ENCODE peak calls at places on chromosomes 13 and 19, in five cellular contexts. One of them, this sample, is unnamed.

GRCh38 chr19:29836409-29836825 is 24.6 kb downstream of the CCNE1 start:
- DNase-seq in endothelial cell: no peak
- DNase-seq in BE2C: no peak
- DNase-seq in breast epithelium: no peak
- DNase-seq in activated naive CD4-positive, alpha-beta T cell treated with Interleukin-2 at 50 U/mL for 16 hours: no peak
- DNase-seq in this sample: no peak

GRCh38 chr13:85724554-85725432 is 74.4 kb downstream of the SLITRK6 start:
- DNase-seq in breast epithelium: no peak
- DNase-seq in activated naive CD4-positive, alpha-beta T cell treated with Interleukin-2 at 50 U/mL for 16 hours: no peak
- DNase-seq in endothelial cell: no peak
- DNase-seq in BE2C: no peak
- DNase-seq in this sample: peak; percentile 73

GRCh38 chr13:31048521-31048920 is 113.2 kb downstream of the HSPH1 start:
- DNase-seq in activated naive CD4-positive, alpha-beta T cell treated with Interleukin-2 at 50 U/mL for 16 hours: no peak
- DNase-seq in BE2C: no peak
- DNase-seq in breast epithelium: no peak
- DNase-seq in endothelial cell: no peak
- DNase-seq in this sample: no peak

GRCh38 chr13:42899266-42899665 is 92.8 kb downstream of the EPSTI1 start:
- DNase-seq in activated naive CD4-positive, alpha-beta T cell treated with Interleukin-2 at 50 U/mL for 16 hours: no peak
- DNase-seq in BE2C: no peak
- DNase-seq in endothelial cell: no peak
- DNase-seq in breast epithelium: no peak
- DNase-seq in this sample: no peak

GRCh38 chr13:45786293-45786920 is 65.1 kb downstream of the SIAH3 start:
- DNase-seq in endothelial cell: no peak
- DNase-seq in activated naive CD4-positive, alpha-beta T cell treated with Interleukin-2 at 50 U/mL for 16 hours: no peak
- DNase-seq in BE2C: no peak
- DNase-seq in breast epithelium: no peak
- DNase-seq in this sample: no peak

GRCh38 chr19:51398096-51398704 is 7.8 kb upstream of the C19orf84 start:
- DNase-seq in activated naive CD4-positive, alpha-beta T cell treated with Interleukin-2 at 50 U/mL for 16 hours: no peak
- DNase-seq in BE2C: no peak
- DNase-seq in breast epithelium: no peak
- DNase-seq in endothelial cell: no peak
- DNase-seq in this sample: peak; percentile 3

GRCh38 chr19:51600940-51601575 is 29.1 kb downstream of the SIGLEC5 start:
- DNase-seq in endothelial cell: no peak
- DNase-seq in activated naive CD4-positive, alpha-beta T cell treated with Interleukin-2 at 50 U/mL for 16 hours: no peak
- DNase-seq in breast epithelium: no peak
- DNase-seq in BE2C: no peak
- DNase-seq in this sample: no peak

GRCh38 chr19:41248895-41249294 is 15.3 kb upstream of the HNRNPUL1 start:
- DNase-seq in endothelial cell: no peak
- DNase-seq in BE2C: no peak
- DNase-seq in breast epithelium: no peak
- DNase-seq in activated naive CD4-positive, alpha-beta T cell treated with Interleukin-2 at 50 U/mL for 16 hours: no peak
- DNase-seq in this sample: no peak

GRCh38 chr19:36054733-36055686 is at the start of gene WDR62:
- DNase-seq in activated naive CD4-positive, alpha-beta T cell treated with Interleukin-2 at 50 U/mL for 16 hours: peak; percentile 96
- DNase-seq in endothelial cell: peak; percentile 94
- DNase-seq in BE2C: peak; percentile 98
- DNase-seq in breast epithelium: peak; percentile 93
- DNase-seq in this sample: peak; percentile 98

GRCh38 chr13:33355470-33355869 is 69.9 kb upstream of the STARD13 start:
- DNase-seq in breast epithelium: no peak
- DNase-seq in BE2C: no peak
- DNase-seq in activated naive CD4-positive, alpha-beta T cell treated with Interleukin-2 at 50 U/mL for 16 hours: no peak
- DNase-seq in endothelial cell: no peak
- DNase-seq in this sample: no peak

GRCh38 chr13:38879278-38879677 is 111.4 kb downstream of the STOML3 start:
- DNase-seq in BE2C: no peak
- DNase-seq in endothelial cell: no peak
- DNase-seq in activated naive CD4-positive, alpha-beta T cell treated with Interleukin-2 at 50 U/mL for 16 hours: no peak
- DNase-seq in breast epithelium: no peak
- DNase-seq in this sample: no peak

GRCh38 chr19:29380581-29380980 is 145.2 kb upstream of the VSTM2B start:
- DNase-seq in endothelial cell: no peak
- DNase-seq in activated naive CD4-positive, alpha-beta T cell treated with Interleukin-2 at 50 U/mL for 16 hours: no peak
- DNase-seq in breast epithelium: peak; percentile 25
- DNase-seq in BE2C: no peak
- DNase-seq in this sample: no peak

GRCh38 chr13:46374710-46375109 is 12.3 kb downstream of the RUBCNL start:
- DNase-seq in activated naive CD4-positive, alpha-beta T cell treated with Interleukin-2 at 50 U/mL for 16 hours: no peak
- DNase-seq in breast epithelium: no peak
- DNase-seq in endothelial cell: no peak
- DNase-seq in BE2C: no peak
- DNase-seq in this sample: no peak

GRCh38 chr19:39167461-39168257 is 29.1 kb upstream of the NCCRP1 start:
- DNase-seq in activated naive CD4-positive, alpha-beta T cell treated with Interleukin-2 at 50 U/mL for 16 hours: no peak
- DNase-seq in breast epithelium: peak; percentile 89
- DNase-seq in endothelial cell: no peak
- DNase-seq in BE2C: no peak
- DNase-seq in this sample: no peak

GRCh38 chr19:28465317-28466086 is 747.4 kb downstream of the UQCRFS1 start:
- DNase-seq in activated naive CD4-positive, alpha-beta T cell treated with Interleukin-2 at 50 U/mL for 16 hours: no peak
- DNase-seq in breast epithelium: no peak
- DNase-seq in BE2C: no peak
- DNase-seq in endothelial cell: no peak
- DNase-seq in this sample: no peak

GRCh38 chr13:94860981-94861407 is 148.6 kb upstream of the SOX21 start:
- DNase-seq in endothelial cell: no peak
- DNase-seq in activated naive CD4-positive, alpha-beta T cell treated with Interleukin-2 at 50 U/mL for 16 hours: no peak
- DNase-seq in breast epithelium: no peak
- DNase-seq in BE2C: no peak
- DNase-seq in this sample: no peak

GRCh38 chr19:18470153-18470552 is 32.2 kb upstream of the ISYNA1 start:
- DNase-seq in endothelial cell: peak; percentile 44
- DNase-seq in breast epithelium: no peak
- DNase-seq in activated naive CD4-positive, alpha-beta T cell treated with Interleukin-2 at 50 U/mL for 16 hours: no peak
- DNase-seq in BE2C: peak; percentile 50
- DNase-seq in this sample: no peak

GRCh38 chr19:11554160-11554559 is 4.9 kb downstream of the ELOF1 start:
- DNase-seq in breast epithelium: no peak
- DNase-seq in activated naive CD4-positive, alpha-beta T cell treated with Interleukin-2 at 50 U/mL for 16 hours: no peak
- DNase-seq in endothelial cell: no peak
- DNase-seq in BE2C: no peak
- DNase-seq in this sample: no peak